ENCODE peak calls at places on chromosome 17, in ten cellular contexts. T is activated T-cell treated with anti-CD3 and anti-CD28 coated beads, Interleukin-2, amount 50 U/mL, for 72 hours; K is SW 1271; N is T-cell; S is mammary epithelial cell; E is dermis microvascular lymphatic vessel endothelial cell; P is C1 segment of cervical spinal cord; B is IMR-90; X is anterior cingulate cortex; R is H7. Q is an unnamed sample.

GRCh38 chr17:62703776-62704380 is 76.4 kb downstream of the MRC2 start:
- DNase-seq in N (peak), E (peak), X (peak), K (peak), B (peak), T (peak), S (peak), R (peak), P (peak), Q (no peak)

GRCh38 chr17:1617620-1618174 is 10.9 kb downstream of the SLC43A2 start:
- DNase-seq in K (no peak), P (no peak), S (no peak), B (peak), X (no peak), R (peak), E (peak), T (no peak), N (no peak), Q (no peak)

GRCh38 chr17:6110088-6110487 is 39.9 kb downstream of the WSCD1 start:
- DNase-seq in K (no peak), X (no peak), S (no peak), P (no peak), B (no peak), T (no peak), N (no peak), E (no peak), R (no peak), Q (no peak)

GRCh38 chr17:924711-925480 is 54.7 kb downstream of the NXN start:
- DNase-seq in P (no peak), N (no peak), X (no peak), K (no peak), S (peak), R (peak), T (no peak), E (no peak), B (no peak), Q (no peak)

GRCh38 chr17:39235555-39236221 is 9.9 kb upstream of the STAC2 start:
- DNase-seq in B (peak), P (no peak), K (peak), R (peak), T (peak), X (no peak), E (peak), N (peak), S (peak), Q (peak)

GRCh38 chr17:70588003-70588402 is 418.7 kb downstream of the KCNJ2 start:
- DNase-seq in K (no peak), E (no peak), N (no peak), T (no peak), P (no peak), B (no peak), X (no peak), R (no peak), S (peak), Q (peak)

GRCh38 chr17:49882434-49882833 is 34.6 kb upstream of the TAC4 start:
- DNase-seq in E (no peak), K (no peak), P (no peak), B (no peak), X (no peak), R (no peak), N (no peak), S (no peak), T (no peak), Q (peak)

GRCh38 chr17:37051839-37052238 is 103.1 kb downstream of the AATF start:
- DNase-seq in T (no peak), B (no peak), N (no peak), S (no peak), R (no peak), K (no peak), E (no peak), X (no peak), P (no peak), Q (no peak)

GRCh38 chr17:34626141-34626681 is 46.8 kb downstream of the TMEM132E start:
- DNase-seq in E (no peak), P (no peak), X (no peak), R (peak), N (no peak), T (no peak), S (no peak), K (no peak), B (no peak), Q (no peak)

GRCh38 chr17:74190154-74190553 is 13.3 kb upstream of the RPL38 start:
- DNase-seq in P (no peak), S (peak), E (peak), K (peak), T (no peak), N (no peak), X (peak), R (peak), B (peak), Q (peak)

GRCh38 chr17:17888821-17889220 is 52.0 kb upstream of the SREBF1 start:
- DNase-seq in T (no peak), N (no peak), S (no peak), P (no peak), B (peak), R (peak), K (no peak), X (no peak), E (no peak), Q (no peak)

GRCh38 chr17:16363749-16364536 is 10.7 kb upstream of the CENPV start:
- DNase-seq in X (peak), S (peak), N (peak), R (peak), E (peak), B (peak), P (peak), T (peak), K (peak), Q (no peak)

GRCh38 chr17:78722101-78722761 is 59.8 kb downstream of the CYTH1 start:
- DNase-seq in K (no peak), N (no peak), T (no peak), P (peak), R (peak), X (peak), E (no peak), S (no peak), B (no peak), Q (no peak)

GRCh38 chr17:63880706-63881105 is 1.0 kb downstream of the GH2 start:
- DNase-seq in T (no peak), K (no peak), X (no peak), E (no peak), R (peak), S (no peak), B (no peak), P (no peak), N (no peak), Q (no peak)

GRCh38 chr17:2105663-2106062 is 50.8 kb downstream of the HIC1 start:
- DNase-seq in S (no peak), P (no peak), T (no peak), B (no peak), N (no peak), R (no peak), E (no peak), K (no peak), X (no peak), Q (no peak)

GRCh38 chr17:19652595-19652994 is 4.0 kb downstream of the ALDH3A2 start:
- DNase-seq in P (no peak), S (no peak), X (no peak), B (no peak), N (no peak), T (no peak), E (peak), R (no peak), K (no peak), Q (no peak)

GRCh38 chr17:78381601-78382168 is 3.2 kb downstream of the PGS1 start:
- DNase-seq in B (no peak), K (no peak), N (peak), E (peak), P (no peak), S (no peak), X (no peak), T (peak), R (no peak), Q (no peak)

GRCh38 chr17:152860-153420 is 15.6 kb downstream of the SCGB1C2 start:
- DNase-seq in X (no peak), B (no peak), K (no peak), S (no peak), N (no peak), P (no peak), E (no peak), T (no peak), R (no peak), Q (no peak)

GRCh38 chr17:35011671-35012216 is 31.4 kb downstream of the LIG3 start:
- DNase-seq in R (no peak), B (peak), K (no peak), E (no peak), S (no peak), N (no peak), T (no peak), X (no peak), P (no peak), Q (peak)

GRCh38 chr17:43171761-43172487 is 910 bp downstream of the NBR1 start:
- DNase-seq in N (no peak), S (peak), T (peak), K (peak), P (peak), B (peak), X (peak), E (peak), R (no peak), Q (peak)